ENCODE peak calls at places on chromosomes 7 and 10, in six cellular contexts. B, V, F, I, N and A are unnamed samples.
A peak's percentile ranks its signal among the peaks of the same experiment; 100 is the strongest.

GRCh38 chr7:119320316-119320715 is 952.7 kb upstream of the KCND2 start:
- DNase-seq in I (no peak), F (no peak), N (no peak), B (no peak), V (no peak), A (peak; percentile 12)

GRCh38 chr7:147053761-147054160 is 937.2 kb downstream of the CNTNAP2 start:
- DNase-seq in I (no peak), B (no peak), F (no peak), V (no peak), N (no peak), A (no peak)

GRCh38 chr10:127275272-127275671 is 78.9 kb upstream of the INSYN2A start:
- DNase-seq in I (no peak), V (no peak), N (no peak), B (no peak), F (no peak), A (no peak)

GRCh38 chr10:106214243-106214642 is 950.3 kb downstream of the SORCS1 start:
- DNase-seq in I (no peak), F (no peak), V (no peak), N (no peak), B (no peak), A (no peak)

GRCh38 chr7:44144426-44144967 is 3.4 kb upstream of the MYL7 start:
- DNase-seq in F (no peak), N (no peak), V (no peak), I (no peak), B (no peak), A (no peak)

GRCh38 chr10:78255796-78256638 is 222.4 kb downstream of the RPS24 start:
- DNase-seq in B (peak; percentile 87), V (peak; percentile 99), I (no peak), N (peak; percentile 98), F (no peak), A (peak; percentile 93)

GRCh38 chr7:67406941-67407340 is 410.3 kb downstream of the TYW1 start:
- DNase-seq in F (no peak), I (no peak), N (no peak), B (no peak), V (no peak), A (no peak)

GRCh38 chr10:44293306-44293778 is 91.6 kb downstream of the CXCL12 start:
- DNase-seq in F (no peak), V (no peak), N (peak; percentile 38), B (no peak), I (peak; percentile 64), A (no peak)

GRCh38 chr10:14736600-14737081 is 38.1 kb downstream of the FAM107B start:
- DNase-seq in B (no peak), N (peak; percentile 86), I (no peak), V (peak; percentile 77), F (no peak), A (peak; percentile 37)

GRCh38 chr7:123039269-123039668 is 43.8 kb upstream of the TAS2R16 start:
- DNase-seq in V (no peak), B (no peak), F (no peak), N (no peak), I (no peak), A (peak; percentile 2)

GRCh38 chr7:44881610-44882009 is 3.7 kb downstream of the PURB start:
- DNase-seq in B (peak; percentile 21), I (no peak), F (no peak), N (peak; percentile 82), V (peak; percentile 88), A (no peak)

GRCh38 chr7:138089080-138089901 is 13.0 kb downstream of the AKR1D1 start:
- DNase-seq in F (no peak), I (no peak), V (no peak), B (peak; percentile 19), N (peak; percentile 4), A (no peak)

GRCh38 chr10:132395704-132396494 is 1.1 kb upstream of the PWWP2B start:
- DNase-seq in I (peak; percentile 86), N (peak; percentile 67), V (no peak), F (no peak), B (peak; percentile 66), A (peak; percentile 80)

GRCh38 chr7:341841-342638 is 52.1 kb downstream of the FOXL3 start:
- DNase-seq in N (no peak), I (no peak), F (no peak), B (no peak), V (no peak), A (no peak)

GRCh38 chr7:15461576-15461975 is 100.2 kb downstream of the AGMO start:
- DNase-seq in V (peak; percentile 87), I (no peak), N (peak; percentile 63), F (no peak), B (no peak), A (peak; percentile 9)

GRCh38 chr7:139246905-139247304 is 15.9 kb downstream of the UBN2 start:
- DNase-seq in B (peak; percentile 22), I (no peak), N (peak; percentile 41), V (peak; percentile 76), F (no peak), A (no peak)

GRCh38 chr10:114869500-114869899 is 47.9 kb downstream of the FHIP2A start:
- DNase-seq in F (no peak), N (peak; percentile 54), B (no peak), V (peak; percentile 87), I (no peak), A (no peak)

GRCh38 chr10:14618669-14619068 is 156.0 kb downstream of the FAM107B start:
- DNase-seq in V (no peak), F (no peak), N (no peak), I (no peak), B (no peak), A (no peak)

GRCh38 chr7:101935521-101936141 is 118.2 kb downstream of the CUX1 start:
- DNase-seq in B (no peak), I (peak; percentile 54), V (no peak), N (no peak), F (no peak), A (no peak)
- H2AK5ac ChIP-seq in B (no peak overlapping the region), I (peak overlapping the region; percentile 100), V (peak overlapping the region; percentile 82), N (no peak overlapping the region), F (peak overlapping the region; percentile 15), A (peak overlapping the region; percentile 99)

GRCh38 chr7:42925630-42926029 is 6.3 kb downstream of the PSMA2 start:
- DNase-seq in V (no peak), B (no peak), I (no peak), F (no peak), N (no peak), A (no peak)

GRCh38 chr7:42924223-42924877 is 7.6 kb downstream of the PSMA2 start:
- DNase-seq in I (no peak), N (no peak), B (no peak), F (no peak), V (no peak), A (no peak)

GRCh38 chr7:42928754-42929153 is 3.2 kb downstream of the PSMA2 start:
- DNase-seq in V (no peak), N (no peak), B (no peak), F (no peak), I (no peak), A (no peak)

GRCh38 chr7:42929449-42929848 is 2.5 kb downstream of the PSMA2 start:
- DNase-seq in F (no peak), B (no peak), N (no peak), I (no peak), V (no peak), A (no peak)

DNA sequence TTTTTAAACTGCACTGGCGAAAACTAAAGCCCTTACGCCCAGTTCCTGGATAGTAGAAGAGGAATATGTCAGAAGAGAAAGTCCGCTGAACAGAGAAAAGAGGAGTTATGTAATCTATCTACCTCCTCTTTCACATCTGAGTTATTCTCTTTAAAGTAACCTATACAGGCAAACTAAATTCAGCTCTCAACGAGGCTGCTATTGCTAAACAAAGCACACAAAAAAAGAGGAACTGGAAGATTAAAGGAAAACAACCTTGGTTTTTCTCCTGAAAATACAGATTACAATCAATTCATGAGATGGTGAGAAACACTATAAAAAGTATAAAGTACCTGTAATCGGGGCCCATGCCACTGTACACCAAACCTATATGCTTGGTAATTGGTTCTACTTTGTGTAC is 5.8 kb downstream of the PSMA2 start:
- DNase-seq in F (no peak), B (no peak), I (no peak), V (no peak), N (no peak), A (no peak)
- H3K36me3 ChIP-seq in F (peaks cover 8% of the 10 kb centered on the region), B (peaks cover 4% of the 10 kb centered on the region), I (peaks cover 44% of the 10 kb centered on the region), V (peaks cover 21% of the 10 kb centered on the region), N (peaks cover 61% of the 10 kb centered on the region), A (no peaks in the 10 kb centered on the region)

GRCh38 chr7:88146611-88147010 is 73.2 kb downstream of the SRI start:
- DNase-seq in F (no peak), V (no peak), N (no peak), B (no peak), I (no peak), A (no peak)

GRCh38 chr7:88141479-88141878 is 78.4 kb downstream of the SRI start:
- DNase-seq in V (no peak), B (no peak), F (no peak), I (no peak), N (no peak), A (no peak)

GRCh38 chr7:88141025-88141424 is 78.8 kb downstream of the SRI start:
- DNase-seq in F (no peak), B (peak; percentile 41), V (no peak), I (no peak), N (no peak), A (peak; percentile 95)

GRCh38 chr7:88147341-88147740 is 72.5 kb downstream of the SRI start:
- DNase-seq in V (no peak), B (no peak), F (no peak), N (no peak), I (no peak), A (no peak)

DNA sequence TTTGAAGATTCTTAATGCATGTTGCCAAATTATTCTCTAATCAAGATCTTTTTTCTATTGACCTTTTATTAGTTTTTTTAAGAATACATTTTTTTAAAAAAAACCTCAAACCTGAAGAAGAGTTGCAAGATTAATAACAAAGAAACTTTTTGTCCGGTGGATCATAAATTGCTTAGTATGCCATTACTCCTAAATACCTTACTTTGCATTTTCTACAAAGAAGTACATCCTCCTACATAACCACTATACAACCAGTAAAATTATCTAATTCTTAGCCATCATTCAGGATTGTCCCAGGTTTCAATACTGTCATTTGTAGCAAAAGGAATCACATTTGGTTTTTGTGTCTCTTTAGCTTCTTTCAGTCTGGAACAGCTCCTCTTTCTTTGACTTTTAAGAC is 77.9 kb downstream of the SRI start:
- DNase-seq in V (no peak), B (no peak), I (no peak), N (no peak), F (no peak), A (no peak)
- H2AK5ac ChIP-seq in V (no peak overlapping the region), B (no peak overlapping the region), I (no peak overlapping the region), N (no peak overlapping the region), F (no peak overlapping the region), A (no peak overlapping the region)

DNA sequence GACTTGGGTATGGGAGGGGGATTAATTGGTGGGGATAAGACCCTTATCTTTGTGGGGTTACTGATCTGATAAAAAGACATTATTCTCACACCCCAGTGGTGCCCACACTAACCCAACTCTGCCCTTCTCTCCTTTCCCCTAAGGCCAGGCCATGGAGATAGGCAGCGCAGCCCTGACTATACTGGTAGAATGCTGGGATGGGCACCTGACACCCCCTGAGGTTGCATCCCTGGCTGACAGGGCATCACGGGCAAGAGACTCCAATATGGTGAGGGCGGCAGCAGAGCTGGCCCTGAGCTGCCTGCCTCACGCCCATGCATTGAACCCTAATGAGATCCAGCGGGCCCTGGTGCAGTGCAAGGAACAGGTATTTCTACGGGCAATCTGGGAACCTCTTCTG is 12.7 kb downstream of the ZSWIM8 start:
- DNase-seq in I (no peak), V (no peak), B (no peak), N (no peak), F (no peak), A (no peak)
- H3K36me3 ChIP-seq in I (peaks cover 30% of the 10 kb centered on the region), V (peaks cover 88% of the 10 kb centered on the region), B (peaks cover 81% of the 10 kb centered on the region), N (peaks cover 96% of the 10 kb centered on the region), F (peaks cover 60% of the 10 kb centered on the region), A (peaks cover 19% of the 10 kb centered on the region)